ENCODE peak calls at places on chromosomes 13 and 19, in six cellular contexts. I is SK-N-SH, X is astrocyte, O is colonic mucosa, K is stomach, E is BE2C. H is an unnamed sample. For H3K4me1, the result is how much of the 10 kb centered on the place peaks cover.

GRCh38 chr13:49098198-49098597 is 121.9 kb upstream of the MLNR start:
- DNase-seq in O (no peak), K (no peak), X (peak), I (peak), E (no peak), H (no peak)

GRCh38 chr13:26951581-26952177 is 191.1 kb upstream of the GPR12 start:
- DNase-seq in E (no peak), K (peak), X (no peak), O (peak), I (no peak), H (peak)

GRCh38 chr19:34366670-34367423 is 1.9 kb downstream of the GPI start:
- DNase-seq in K (no peak), E (no peak), X (peak), O (peak), I (no peak), H (peak)

GRCh38 chr13:112625698-112626097 is 37.7 kb upstream of the TUBGCP3 start:
- DNase-seq in E (no peak), O (no peak), X (no peak), K (no peak), I (no peak), H (no peak)

GRCh38 chr19:6215701-6216235 is 64.0 kb downstream of the MLLT1 start:
- DNase-seq in O (no peak), X (no peak), I (peak), K (no peak), E (no peak), H (no peak)

GRCh38 chr13:76707360-76707759 is 178.8 kb downstream of the KCTD12 start:
- DNase-seq in O (no peak), E (no peak), K (no peak), I (no peak), X (peak), H (no peak)

GRCh38 chr19:33312065-33312464 is 9.7 kb upstream of the CEBPA start:
- DNase-seq in K (no peak), I (no peak), O (no peak), E (no peak), X (no peak), H (no peak)

GRCh38 chr13:113355621-113356020 is 8.3 kb downstream of the GRTP1 start:
- DNase-seq in X (no peak), E (no peak), I (no peak), O (no peak), K (no peak), H (no peak)

GRCh38 chr13:76148374-76148773 is 512.2 kb downstream of the LMO7 start:
- DNase-seq in X (no peak), E (no peak), I (no peak), O (no peak), K (no peak), H (no peak)

GRCh38 chr13:72839831-72840426 is 58.0 kb downstream of the PIBF1 start:
- DNase-seq in X (peak), K (peak), O (peak), E (peak), I (peak), H (peak)

GRCh38 chr13:25493930-25494707 is 122.3 kb downstream of the ATP8A2 start:
- DNase-seq in I (no peak), K (no peak), E (no peak), X (no peak), O (no peak), H (no peak)

GRCh38 chr13:74771964-74772363 is 637.8 kb upstream of the KLF12 start:
- DNase-seq in O (no peak), E (no peak), X (peak), I (no peak), K (no peak), H (no peak)

GRCh38 chr13:104854698-104855097 is 1680.8 kb downstream of the EFNB2 start:
- DNase-seq in E (no peak), O (no peak), I (no peak), X (no peak), K (no peak), H (no peak)

GRCh38 chr13:38880397-38880796 is 110.2 kb downstream of the STOML3 start:
- DNase-seq in K (no peak), E (no peak), O (no peak), I (no peak), X (no peak), H (no peak)

GRCh38 chr19:34851277-34851804 is 75.4 kb upstream of the ZNF30 start:
- DNase-seq in K (no peak), E (no peak), X (no peak), I (no peak), O (no peak), H (no peak)

GRCh38 chr13:44108345-44108858 is 228.7 kb downstream of the LACC1 start:
- DNase-seq in E (no peak), K (peak), I (no peak), O (peak), X (no peak), H (no peak)
- H3K4me1 ChIP-seq in E (under half), K (under half), I (under half), O (under half), X (under half), H (under half)

DNA sequence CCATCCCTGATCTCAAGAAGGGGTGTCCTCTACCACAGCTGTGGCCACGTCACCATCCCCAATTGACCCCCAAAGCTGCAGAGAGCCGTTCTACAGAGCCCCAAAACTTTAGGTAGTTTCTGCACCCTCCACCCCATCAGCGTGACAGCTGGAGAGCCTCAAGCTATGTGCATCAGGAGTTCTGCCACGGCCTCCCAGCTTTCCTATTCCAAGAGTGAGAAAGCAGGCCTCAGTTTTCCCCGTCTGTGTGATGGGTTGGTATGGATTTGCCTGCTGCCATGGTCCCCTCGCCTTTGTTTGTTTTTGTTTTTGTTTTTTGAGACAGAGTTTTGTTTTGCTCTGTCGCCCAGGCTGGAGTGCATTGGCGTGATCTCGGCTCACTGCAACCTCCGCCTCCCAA is 1.5 kb downstream of the BCL3 start:
- DNase-seq in K (no peak), E (no peak), O (no peak), X (no peak), I (no peak), H (no peak)
- H3K4me1 ChIP-seq in K (half or more), E (under half), O (under half), X (under half), I (under half), H (half or more)

DNA sequence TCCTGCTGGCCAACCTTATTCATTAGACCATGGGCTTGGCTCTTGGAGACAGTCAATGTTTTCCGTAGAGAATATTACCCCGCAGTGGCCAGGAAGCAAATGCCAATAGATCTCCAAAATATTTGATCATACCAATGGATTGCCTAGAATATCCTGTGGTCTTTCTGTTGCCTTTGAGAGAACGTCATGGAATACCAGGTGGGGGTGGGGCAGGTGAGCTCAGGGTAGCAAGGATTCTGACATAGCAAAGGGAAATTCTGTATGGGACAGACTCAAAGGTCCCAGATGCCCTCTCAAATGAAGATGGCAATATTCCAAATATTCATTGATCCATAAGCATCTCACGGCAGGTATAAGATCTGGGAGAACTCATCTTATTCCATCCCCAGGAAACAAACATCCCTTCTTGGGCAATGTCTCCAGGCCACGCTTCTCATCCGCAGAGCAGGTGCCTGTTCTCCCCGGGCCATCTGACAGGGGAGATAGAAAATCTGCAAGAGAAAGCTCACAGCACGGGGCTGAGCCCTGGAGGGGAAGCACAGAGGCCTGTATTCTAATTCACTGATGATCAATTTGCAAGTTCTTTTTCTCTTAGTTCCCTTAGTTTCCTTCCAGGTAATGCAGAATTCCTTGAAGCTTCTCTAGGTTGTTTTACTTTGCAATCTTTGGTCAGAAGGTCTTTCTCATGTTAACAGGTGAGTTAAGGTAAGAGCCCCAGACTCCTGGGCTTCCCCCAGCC is 69.6 kb upstream of the TSHZ3 start:
- DNase-seq in K (no peak), X (no peak), O (no peak), I (no peak), E (no peak), H (no peak)
- H3K4me1 ChIP-seq in K (under half), X (under half), O (under half), I (under half), E (under half), H (under half)

DNA sequence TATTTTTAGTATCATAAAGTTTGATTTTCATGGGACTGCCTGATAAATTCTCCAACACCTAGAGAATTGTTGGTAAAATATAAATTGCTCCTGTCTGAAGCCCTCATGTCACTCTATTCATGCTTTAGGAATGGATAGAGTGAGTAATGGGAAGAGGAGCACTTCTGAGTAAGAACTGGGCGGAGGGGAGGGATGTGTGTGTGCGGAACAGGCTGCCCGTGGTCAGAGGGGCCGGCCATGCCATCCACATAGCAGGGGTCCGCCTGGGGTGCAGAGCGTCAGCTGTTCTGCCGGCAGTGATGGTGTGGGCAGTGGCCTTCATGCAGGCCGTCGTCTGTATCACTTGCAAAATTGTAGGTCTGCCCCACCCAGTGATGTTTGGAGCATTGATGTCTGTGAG is 49.7 kb upstream of the TEX29 start:
- DNase-seq in I (no peak), E (no peak), K (no peak), X (peak), O (no peak), H (no peak)
- H3K4me1 ChIP-seq in I (under half), E (under half), K (under half), X (under half), O (under half), H (under half)

GRCh38 chr19:46952874-46953273 is 66.8 kb upstream of the NPAS1 start:
- DNase-seq in E (no peak), O (no peak), I (no peak), X (no peak), K (no peak), H (no peak)

GRCh38 chr19:46950526-46951235 is 69.0 kb upstream of the NPAS1 start:
- DNase-seq in X (no peak), O (no peak), E (no peak), K (no peak), I (no peak), H (no peak)

GRCh38 chr19:46953955-46954501 is 65.6 kb upstream of the NPAS1 start:
- DNase-seq in O (no peak), I (no peak), K (no peak), E (no peak), X (no peak), H (no peak)

GRCh38 chr19:46954502-46955004 is 65.1 kb upstream of the NPAS1 start:
- DNase-seq in K (no peak), X (no peak), E (no peak), I (no peak), O (no peak), H (no peak)

GRCh38 chr19:46951236-46951986 is 68.2 kb upstream of the NPAS1 start:
- DNase-seq in I (no peak), O (peak), X (peak), K (no peak), E (no peak), H (no peak)
- H3K4me1 ChIP-seq in I (under half), O (under half), X (under half), K (half or more), E (under half), H (under half)